ENCODE peak calls at places on chromosomes 13 and 19, in four cellular contexts. One of them, this sample, is unnamed.

GRCh38 chr13:28531195-28531955 is 36.4 kb upstream of the FLT1 start:
- DNase-seq in K562: no peak
- DNase-seq in HepG2: no peak
- DNase-seq in GM12878: no peak
- DNase-seq in this sample: peak; percentile 73

GRCh38 chr19:45663800-45664199 is 4.2 kb upstream of the GIPR start:
- DNase-seq in HepG2: no peak
- DNase-seq in K562: no peak
- DNase-seq in GM12878: no peak
- DNase-seq in this sample: no peak

GRCh38 chr19:23440791-23441190 is 45.5 kb upstream of the ZNF91 start:
- DNase-seq in HepG2: no peak
- DNase-seq in GM12878: no peak
- DNase-seq in K562: peak; percentile 41
- DNase-seq in this sample: peak; percentile 66

GRCh38 chr13:43020794-43021193 is 2.6 kb upstream of the DNAJC15 start:
- DNase-seq in HepG2: no peak
- DNase-seq in K562: no peak
- DNase-seq in GM12878: no peak
- DNase-seq in this sample: no peak

GRCh38 chr19:51338563-51339312 is 3.2 kb downstream of the VSIG10L start:
- DNase-seq in K562: peak; percentile 87
- DNase-seq in GM12878: peak; percentile 24
- DNase-seq in HepG2: peak; percentile 68
- DNase-seq in this sample: peak; percentile 91

GRCh38 chr19:50432221-50432626 is 468 bp upstream of the MYBPC2 start:
- DNase-seq in HepG2: no peak
- DNase-seq in K562: no peak
- DNase-seq in GM12878: no peak
- DNase-seq in this sample: peak; percentile 53

GRCh38 chr13:59545007-59545406 is 618.7 kb downstream of the DIAPH3 start:
- DNase-seq in HepG2: no peak
- DNase-seq in K562: no peak
- DNase-seq in GM12878: no peak
- DNase-seq in this sample: peak; percentile 23

GRCh38 chr19:40640744-40641143 is 39.6 kb downstream of the LTBP4 start:
- DNase-seq in K562: peak; percentile 43
- DNase-seq in GM12878: no peak
- DNase-seq in HepG2: no peak
- DNase-seq in this sample: no peak

GRCh38 chr19:41641879-41642485 is 15.1 kb upstream of the CEACAM4 start:
- DNase-seq in HepG2: peak; percentile 23
- DNase-seq in GM12878: peak; percentile 4
- DNase-seq in K562: peak; percentile 77
- DNase-seq in this sample: peak; percentile 81

GRCh38 chr19:1811472-1811894 is 593 bp downstream of the ATP8B3 start:
- DNase-seq in HepG2: peak; percentile 59
- DNase-seq in K562: peak; percentile 90
- DNase-seq in GM12878: no peak
- DNase-seq in this sample: no peak

DNA sequence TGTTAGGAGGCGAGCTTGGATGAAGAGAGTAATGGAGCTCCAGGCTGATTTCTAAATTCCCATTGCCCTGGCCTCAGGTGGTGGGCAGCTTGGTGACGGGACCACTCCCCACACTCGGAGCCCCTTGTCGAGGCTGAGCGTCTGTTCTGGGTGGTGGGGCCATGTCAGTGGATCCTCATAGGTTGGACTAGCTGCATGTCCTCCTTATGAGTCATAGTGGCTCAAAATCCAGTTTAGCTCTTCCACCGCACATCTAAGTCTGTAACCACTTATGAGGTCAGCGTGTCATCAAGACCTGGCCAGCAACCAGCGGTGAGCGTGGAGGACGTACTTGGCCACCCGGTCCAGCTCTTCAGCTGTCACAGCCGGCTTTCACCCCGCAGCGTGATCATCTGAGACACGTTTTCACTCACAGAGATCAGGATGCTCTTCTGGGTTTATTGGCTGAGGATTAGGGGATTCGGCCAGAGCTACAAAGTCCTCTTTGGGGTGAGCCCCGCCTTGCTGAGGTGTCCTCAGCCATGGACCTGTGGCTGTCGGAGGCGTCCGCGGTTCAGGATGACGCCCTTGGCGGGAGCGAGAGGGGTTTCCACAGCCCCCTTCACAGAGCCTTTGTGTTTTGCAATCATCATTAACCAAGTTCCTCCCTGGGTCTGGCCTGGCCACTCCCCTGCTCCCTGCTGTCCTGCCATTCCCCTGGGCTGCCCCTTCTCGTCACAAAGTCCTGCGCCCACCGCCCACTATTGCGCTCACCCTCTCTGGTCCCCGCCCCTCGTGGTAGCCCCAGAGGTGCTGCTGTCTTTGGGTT is 41.9 kb downstream of the ADPRHL1 start:
- DNase-seq in K562: no peak
- DNase-seq in GM12878: no peak
- DNase-seq in HepG2: peak; percentile 32
- DNase-seq in this sample: no peak
- TF ChIP-seq CBFB in K562: no peak
- TF ChIP-seq CBFB in GM12878: no peak
- TF ChIP-seq CBFB in HepG2: no peak
- TF ChIP-seq CBFB in this sample: no peak

GRCh38 chr13:20908714-20909497 is 6.4 kb upstream of the XPO4 start:
- DNase-seq in K562: no peak
- DNase-seq in HepG2: no peak
- DNase-seq in GM12878: no peak
- DNase-seq in this sample: no peak

DNA sequence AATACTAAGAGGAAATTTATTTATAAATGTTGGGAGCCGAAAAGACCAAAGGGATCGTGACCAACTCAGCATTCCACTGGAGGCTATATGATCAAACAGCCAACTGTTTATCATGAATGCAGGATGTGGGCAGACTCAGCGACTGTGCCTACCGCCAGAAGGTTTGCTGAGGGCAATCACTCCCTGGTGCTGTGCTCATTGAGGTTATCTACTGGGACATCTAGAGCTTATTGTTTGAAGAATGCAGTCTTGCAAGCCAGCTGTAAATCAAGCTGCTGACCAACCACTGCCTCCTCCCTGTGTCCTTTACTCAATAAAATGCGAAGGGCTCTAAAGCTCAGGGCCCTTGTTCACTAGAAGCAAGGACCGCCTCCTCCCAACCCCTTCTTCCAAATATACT is 8.5 kb upstream of the XPO4 start:
- DNase-seq in K562: no peak
- DNase-seq in HepG2: no peak
- DNase-seq in GM12878: no peak
- DNase-seq in this sample: no peak
- TF ChIP-seq CREM in K562: no peak
- TF ChIP-seq CREM in HepG2: no peak
- TF ChIP-seq CREM in GM12878: no peak
- TF ChIP-seq CREM in this sample: no peak

GRCh38 chr19:47657719-47658118 is 48.8 kb downstream of the BICRA start:
- DNase-seq in GM12878: no peak
- DNase-seq in HepG2: no peak
- DNase-seq in K562: no peak
- DNase-seq in this sample: no peak
- TF ChIP-seq CBFB in GM12878: no peak
- TF ChIP-seq CBFB in HepG2: no peak
- TF ChIP-seq CBFB in K562: no peak
- TF ChIP-seq CBFB in this sample: no peak

DNA sequence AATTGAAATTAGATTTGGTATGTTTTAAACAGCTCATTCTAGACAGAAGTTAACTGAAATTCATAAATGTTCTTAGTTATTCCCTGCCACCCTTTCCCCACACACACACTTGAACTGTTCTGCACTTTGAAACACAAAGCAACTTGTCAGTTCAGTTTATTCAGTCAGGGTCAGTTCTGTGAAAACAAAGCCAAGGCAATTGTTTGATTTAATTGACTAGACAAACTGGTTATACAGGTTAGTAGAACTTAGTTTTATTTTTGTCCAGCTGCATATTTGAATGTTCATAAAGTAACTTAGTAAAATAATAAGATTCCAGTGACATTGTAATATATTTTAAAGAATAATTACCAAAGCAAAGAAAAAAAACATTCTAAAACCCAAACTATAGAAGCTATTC is 98.3 kb upstream of the KLF5 start:
- DNase-seq in K562: no peak
- DNase-seq in GM12878: no peak
- DNase-seq in HepG2: peak; percentile 24
- DNase-seq in this sample: no peak
- TF ChIP-seq CREM in K562: no peak
- TF ChIP-seq CREM in GM12878: no peak
- TF ChIP-seq CREM in HepG2: no peak
- TF ChIP-seq CREM in this sample: no peak

GRCh38 chr19:19642506-19643157 is 825 bp downstream of the GMIP start:
- DNase-seq in HepG2: no peak
- DNase-seq in GM12878: no peak
- DNase-seq in K562: peak; percentile 37
- DNase-seq in this sample: no peak
- TF ChIP-seq CBFB in HepG2: no peak
- TF ChIP-seq CBFB in GM12878: no peak
- TF ChIP-seq CBFB in K562: no peak
- TF ChIP-seq CBFB in this sample: no peak

GRCh38 chr13:36920612-36921185 is 661 bp upstream of the SMAD9 start:
- DNase-seq in GM12878: no peak
- DNase-seq in K562: no peak
- DNase-seq in HepG2: no peak
- DNase-seq in this sample: no peak

GRCh38 chr13:36919833-36920611 is at the start of gene SMAD9:
- DNase-seq in K562: peak; percentile 60
- DNase-seq in GM12878: no peak
- DNase-seq in HepG2: peak; percentile 50
- DNase-seq in this sample: peak; percentile 62

GRCh38 chr13:36919206-36919832 is 719 bp downstream of the SMAD9 start:
- DNase-seq in K562: peak; percentile 11
- DNase-seq in GM12878: no peak
- DNase-seq in HepG2: peak; percentile 83
- DNase-seq in this sample: peak; percentile 59

GRCh38 chr13:36915891-36916640 is 4.0 kb downstream of the SMAD9 start:
- DNase-seq in GM12878: no peak
- DNase-seq in K562: no peak
- DNase-seq in HepG2: no peak
- DNase-seq in this sample: no peak

DNA sequence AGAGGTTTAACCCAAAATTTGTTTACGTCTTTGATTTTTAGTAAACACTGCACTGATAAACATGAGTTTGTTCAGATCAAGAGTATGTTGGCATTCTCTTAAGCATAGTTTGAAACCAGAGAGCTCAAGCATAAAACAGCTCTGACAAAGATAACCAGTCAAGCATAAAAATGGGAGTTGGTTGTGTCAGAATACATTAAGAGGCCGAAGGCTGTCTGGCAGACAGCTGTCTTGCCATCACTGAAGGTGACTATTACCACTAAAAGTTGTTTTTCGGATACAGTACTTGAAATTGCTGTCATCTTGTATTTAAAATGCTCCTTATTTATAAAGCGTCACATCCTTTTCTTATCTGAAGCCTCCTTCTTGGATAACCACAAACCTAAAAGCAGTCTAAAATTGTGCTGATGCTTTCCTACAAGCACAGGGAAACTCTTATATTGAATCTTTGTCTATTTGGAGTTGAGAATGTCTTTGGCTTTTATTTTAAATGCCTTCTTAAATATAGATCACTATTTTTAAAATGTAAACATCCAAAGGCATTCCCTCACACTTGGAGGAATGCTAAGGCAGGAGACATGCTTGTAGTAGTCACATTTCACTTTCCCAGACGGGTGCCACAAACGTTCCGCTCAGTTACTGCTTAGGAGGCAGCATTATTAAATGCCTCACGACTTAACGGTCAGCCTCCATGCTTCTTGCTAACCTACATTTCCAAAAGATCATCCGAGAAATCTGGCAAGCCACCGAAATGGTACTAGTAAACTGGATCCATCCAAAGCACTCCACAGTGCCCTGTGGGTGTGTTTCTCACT is 1.6 kb downstream of the SMAD9 start:
- DNase-seq in HepG2: no peak
- DNase-seq in K562: no peak
- DNase-seq in GM12878: no peak
- DNase-seq in this sample: no peak
- TF ChIP-seq CREM in HepG2: no peak
- TF ChIP-seq CREM in K562: no peak
- TF ChIP-seq CREM in GM12878: no peak
- TF ChIP-seq CREM in this sample: no peak

GRCh38 chr13:110471156-110471832 is 90.2 kb downstream of the RAB20 start:
- DNase-seq in K562: no peak
- DNase-seq in GM12878: no peak
- DNase-seq in HepG2: no peak
- DNase-seq in this sample: no peak

GRCh38 chr13:110469597-110469996 is 91.9 kb downstream of the RAB20 start:
- DNase-seq in HepG2: no peak
- DNase-seq in GM12878: no peak
- DNase-seq in K562: no peak
- DNase-seq in this sample: no peak

GRCh38 chr13:110470272-110471009 is 91.1 kb downstream of the RAB20 start:
- DNase-seq in K562: no peak
- DNase-seq in GM12878: no peak
- DNase-seq in HepG2: no peak
- DNase-seq in this sample: no peak

GRCh38 chr13:110472904-110473563 is 88.5 kb downstream of the RAB20 start:
- DNase-seq in GM12878: no peak
- DNase-seq in K562: no peak
- DNase-seq in HepG2: no peak
- DNase-seq in this sample: no peak

DNA sequence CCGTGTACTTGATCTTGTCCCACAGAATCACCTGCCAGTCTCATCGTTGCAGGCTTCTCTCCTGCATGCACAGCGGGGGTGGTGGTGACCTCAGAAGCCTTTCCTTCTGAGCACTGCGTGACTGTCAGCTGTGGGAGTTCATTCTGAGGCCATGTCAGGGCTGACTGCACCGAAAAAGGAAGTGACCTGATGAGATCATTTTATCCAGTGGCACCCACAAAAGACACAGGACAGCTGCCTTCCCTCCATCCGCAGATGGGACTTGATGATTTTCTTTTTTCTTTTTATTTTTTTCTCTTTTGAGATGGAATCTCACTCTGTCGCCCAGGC is 89.7 kb downstream of the RAB20 start:
- DNase-seq in K562: peak; percentile 62
- DNase-seq in GM12878: peak; percentile 87
- DNase-seq in HepG2: no peak
- DNase-seq in this sample: no peak
- TF ChIP-seq CBFB in K562: no peak
- TF ChIP-seq CBFB in GM12878: peak; percentile 92
- TF ChIP-seq CBFB in HepG2: no peak
- TF ChIP-seq CBFB in this sample: no peak

GRCh38 chr19:55251296-55252081 is 7.3 kb downstream of the PPP6R1 start:
- DNase-seq in GM12878: no peak
- DNase-seq in K562: no peak
- DNase-seq in HepG2: no peak
- DNase-seq in this sample: no peak
- TF ChIP-seq CREM in GM12878: no peak
- TF ChIP-seq CREM in K562: no peak
- TF ChIP-seq CREM in HepG2: no peak
- TF ChIP-seq CREM in this sample: no peak

GRCh38 chr13:30907167-30907761 is 1.2 kb downstream of the MEDAG start:
- DNase-seq in HepG2: peak; percentile 6
- DNase-seq in GM12878: no peak
- DNase-seq in K562: no peak
- DNase-seq in this sample: no peak
- TF ChIP-seq CBFB in HepG2: no peak
- TF ChIP-seq CBFB in GM12878: no peak
- TF ChIP-seq CBFB in K562: no peak
- TF ChIP-seq CBFB in this sample: no peak